ENCODE peak calls at places on chromosome 21, in five cellular contexts. H, E, S, K and F are unnamed samples.

GRCh38 chr21:38337793-38338192 is 81.0 kb downstream of the KCNJ15 start:
- DNase-seq in H (no peak), E (no peak), S (no peak), K (no peak), F (no peak)

GRCh38 chr21:41561701-41562100 is 53.7 kb upstream of the TMPRSS2 start:
- DNase-seq in H (no peak), E (no peak), S (no peak), K (no peak), F (no peak)

GRCh38 chr21:26881504-26882228 is 36.5 kb upstream of the ADAMTS1 start:
- DNase-seq in H (no peak), E (no peak), S (no peak), K (peak), F (peak)

GRCh38 chr21:29689753-29690152 is 250.0 kb downstream of the GRIK1 start:
- DNase-seq in H (no peak), E (no peak), S (no peak), K (no peak), F (no peak)

GRCh38 chr21:43890042-43890441 is 25.0 kb downstream of the AGPAT3 start:
- DNase-seq in H (no peak), E (no peak), S (no peak), K (no peak), F (no peak)

GRCh38 chr21:18759751-18760161 is 356.2 kb upstream of the TMPRSS15 start:
- DNase-seq in H (no peak), E (no peak), S (no peak), K (no peak), F (no peak)

GRCh38 chr21:26080211-26080610 is 90.4 kb downstream of the APP start:
- DNase-seq in H (no peak), E (no peak), S (no peak), K (no peak), F (no peak)

GRCh38 chr21:37009740-37010341 is 3.3 kb downstream of the RIPPLY3 start:
- DNase-seq in H (peak), E (peak), S (peak), K (peak), F (peak)

GRCh38 chr21:19049567-19049966 is 646.0 kb upstream of the TMPRSS15 start:
- DNase-seq in H (no peak), E (no peak), S (no peak), K (no peak), F (no peak)

GRCh38 chr21:43824250-43824882 is 35.0 kb downstream of the RRP1 start:
- DNase-seq in H (no peak), E (no peak), S (no peak), K (peak), F (no peak)

GRCh38 chr21:26809745-26810144 is 35.5 kb downstream of the ADAMTS1 start:
- DNase-seq in H (no peak), E (no peak), S (no peak), K (no peak), F (no peak)

GRCh38 chr21:15729674-15730483 is at the start of gene USP25:
- DNase-seq in H (peak), E (peak), S (peak), K (peak), F (peak)

GRCh38 chr21:43827015-43827611 is 37.7 kb downstream of the RRP1 start:
- DNase-seq in H (no peak), E (no peak), S (no peak), K (peak), F (no peak)

GRCh38 chr21:28268685-28269084 is 724.0 kb downstream of the LTN1 start:
- DNase-seq in H (no peak), E (no peak), S (no peak), K (no peak), F (no peak)

GRCh38 chr21:28253378-28253777 is 739.3 kb downstream of the LTN1 start:
- DNase-seq in H (no peak), E (no peak), S (no peak), K (peak), F (no peak)

GRCh38 chr21:36093512-36093911 is 23.7 kb downstream of the CBR1 start:
- DNase-seq in H (no peak), E (no peak), S (no peak), K (no peak), F (no peak)

GRCh38 chr21:38267136-38267535 is 10.3 kb downstream of the KCNJ15 start:
- DNase-seq in H (no peak), E (no peak), S (no peak), K (no peak), F (no peak)

GRCh38 chr21:15199940-15200339 is 135.1 kb upstream of the NRIP1 start:
- DNase-seq in H (no peak), E (no peak), S (no peak), K (no peak), F (no peak)

GRCh38 chr21:43794857-43795256 is 5.5 kb downstream of the RRP1 start:
- DNase-seq in H (no peak), E (no peak), S (no peak), K (no peak), F (no peak)

GRCh38 chr21:41361786-41362604 is at the start of gene MX2:
- DNase-seq in H (peak), E (peak), S (peak), K (peak), F (peak)

GRCh38 chr21:36422279-36423098 is 37.3 kb downstream of the CHAF1B start:
- DNase-seq in H (no peak), E (no peak), S (no peak), K (peak), F (peak)

DNA sequence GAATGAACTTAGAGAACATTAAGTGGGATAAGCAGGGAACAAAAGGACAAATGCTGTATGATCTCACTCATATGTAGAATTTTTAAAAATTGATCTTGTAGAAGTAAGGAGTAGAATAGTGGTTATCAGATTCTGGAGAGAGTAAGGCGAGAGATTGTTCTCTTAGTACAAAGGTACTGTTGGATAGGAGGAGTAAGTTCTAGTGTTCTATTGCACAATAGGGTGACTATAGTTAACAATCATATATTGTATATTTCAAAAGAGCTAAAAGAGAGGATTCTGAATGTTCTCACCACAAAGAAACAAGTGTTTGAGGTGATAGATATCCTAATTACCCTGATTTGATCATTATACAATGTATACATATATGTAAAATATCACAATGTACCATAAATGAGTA is 735.9 kb downstream of the NCAM2 start:
- DNase-seq in H (no peak), E (no peak), S (no peak), K (no peak), F (no peak)
- H3K4me3 ChIP-seq in H (no peak), E (no peak), S (no peak), K (no peak), F (no peak)

GRCh38 chr21:46369520-46370235 is 45.7 kb downstream of the PCNT start:
- DNase-seq in H (no peak), E (no peak), S (no peak), K (no peak), F (no peak)
- H3K4me3 ChIP-seq in H (no peak), E (no peak), S (no peak), K (no peak), F (no peak)

GRCh38 chr21:42654913-42655796 is 1.7 kb downstream of the PDE9A start:
- DNase-seq in H (peak), E (no peak), S (no peak), K (no peak), F (peak)
- H3K4me3 ChIP-seq in H (peak), E (peak), S (peak), K (no peak), F (no peak)

DNA sequence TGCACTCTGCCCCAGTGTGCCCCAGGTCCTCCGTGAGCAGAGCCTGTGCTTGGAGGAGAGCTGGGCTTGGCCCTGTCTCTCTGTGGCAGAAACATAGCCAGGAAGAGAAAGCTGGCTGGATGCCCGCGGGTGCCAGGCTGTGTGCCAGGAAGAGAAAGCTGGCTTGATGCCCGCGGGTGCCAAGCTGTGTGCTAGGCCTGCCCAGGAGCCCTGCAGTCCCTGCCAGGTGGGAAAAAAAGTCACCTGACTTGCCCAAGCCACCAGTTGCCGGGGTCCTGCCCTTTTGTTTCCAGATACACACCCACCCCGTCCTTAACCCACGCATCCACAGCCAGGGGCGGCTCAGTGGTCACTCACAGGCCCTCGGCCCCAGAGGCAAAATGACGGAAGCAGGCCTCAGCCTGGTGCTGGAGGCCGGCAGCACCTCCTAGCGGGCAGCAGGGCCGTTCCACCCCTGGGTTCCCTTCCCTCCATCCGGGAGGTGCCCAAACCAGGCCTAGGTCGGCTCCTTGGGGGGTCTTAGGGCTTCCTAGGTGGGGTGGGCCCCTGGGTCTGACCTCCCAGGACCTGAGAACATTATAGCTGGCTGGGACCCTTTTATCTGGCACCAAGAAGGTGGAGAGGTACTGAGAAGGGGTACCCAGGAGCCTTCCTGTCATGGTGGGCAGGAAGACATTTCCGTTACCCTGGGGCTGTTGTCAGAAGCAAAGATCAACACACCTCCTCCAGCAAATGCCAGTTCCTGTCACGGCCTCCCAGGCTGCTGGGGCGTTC is 9.1 kb downstream of the ITGB2 start:
- DNase-seq in H (peak), E (peak), S (no peak), K (no peak), F (peak)
- H3K4me3 ChIP-seq in H (peak), E (peak), S (no peak), K (no peak), F (peak)

GRCh38 chr21:34878940-34879339 is 170.2 kb downstream of the RUNX1 start:
- DNase-seq in H (no peak), E (no peak), S (no peak), K (no peak), F (no peak)
- H3K4me3 ChIP-seq in H (no peak), E (no peak), S (no peak), K (no peak), F (no peak)

DNA sequence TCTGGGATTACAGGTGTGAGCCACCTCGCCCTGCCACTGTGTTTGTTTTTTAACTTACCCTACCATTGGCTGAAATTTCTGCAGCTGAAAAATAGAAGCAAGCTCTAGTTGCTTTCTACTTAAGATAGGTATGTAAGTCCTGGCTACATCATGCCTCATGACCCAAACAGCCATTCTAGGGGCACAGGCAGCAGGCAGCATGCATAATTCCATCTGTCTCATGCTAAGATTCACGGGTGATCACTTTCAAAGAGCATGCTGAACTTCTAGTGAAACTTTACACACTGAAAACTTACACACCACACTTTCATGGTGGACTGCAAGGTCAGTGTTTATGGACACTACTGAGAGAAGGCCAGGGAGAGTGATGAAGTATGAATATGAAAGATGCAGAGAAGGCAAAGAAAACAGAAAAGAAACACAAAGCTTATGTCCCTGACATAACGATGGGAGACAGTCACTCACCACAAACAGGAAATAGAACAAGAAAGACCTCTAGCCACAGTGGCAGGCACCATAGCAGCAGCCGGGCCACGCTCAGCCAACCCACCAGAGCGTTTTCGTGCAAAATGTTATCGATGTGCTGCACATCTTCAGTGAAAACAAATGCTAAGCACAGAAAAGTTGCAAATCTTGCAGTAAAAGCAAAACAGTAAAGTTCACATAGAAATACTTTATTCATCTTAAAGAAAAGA is 102.3 kb upstream of the TIAM1 start:
- DNase-seq in H (peak), E (peak), S (no peak), K (no peak), F (peak)
- H3K4me3 ChIP-seq in H (peak), E (peak), S (no peak), K (no peak), F (peak)

GRCh38 chr21:39707316-39707715 is 37.7 kb upstream of the IGSF5 start:
- DNase-seq in H (no peak), E (no peak), S (no peak), K (no peak), F (no peak)
- H3K4me3 ChIP-seq in H (no peak), E (no peak), S (no peak), K (no peak), F (no peak)